ENCODE peak calls at places on chromosomes 12 and 14, in seven cellular contexts. J, W, R, N, U, S and F are unnamed samples.
A peak's percentile ranks its signal among the peaks of the same experiment; 100 is the strongest.

GRCh38 chr14:53180272-53181221 is 27.4 kb upstream of the DDHD1 start:
- DNase-seq in J (no peak), W (peak; percentile 53), R (no peak), N (no peak), U (no peak), S (peak; percentile 5), F (no peak)

GRCh38 chr14:74394549-74394948 is 31.5 kb downstream of the SYNDIG1L start:
- DNase-seq in J (no peak), W (no peak), R (no peak), N (no peak), U (no peak), S (no peak), F (no peak)

GRCh38 chr12:121789800-121790748 is 3.4 kb downstream of the RHOF start:
- DNase-seq in J (no peak), W (peak; percentile 93), R (no peak), N (peak; percentile 79), U (no peak), S (no peak), F (no peak)

GRCh38 chr12:78439666-78440065 is 424.9 kb upstream of the SYT1 start:
- DNase-seq in J (no peak), W (no peak), R (no peak), N (no peak), U (no peak), S (no peak), F (no peak)

GRCh38 chr12:117080707-117081141 is 18.5 kb downstream of the TESC start:
- DNase-seq in J (no peak), W (no peak), R (no peak), N (no peak), U (no peak), S (no peak), F (no peak)

GRCh38 chr12:93780115-93780641 is 103.0 kb downstream of the CRADD start:
- DNase-seq in J (no peak), W (no peak), R (no peak), N (no peak), U (no peak), S (no peak), F (no peak)

GRCh38 chr12:52233462-52234141 is 559 bp downstream of the KRT7 start:
- DNase-seq in J (peak; percentile 26), W (no peak), R (no peak), N (no peak), U (no peak), S (no peak), F (no peak)

GRCh38 chr12:15011162-15011561 is 38.3 kb downstream of the PDE6H start:
- DNase-seq in J (no peak), W (no peak), R (no peak), N (no peak), U (no peak), S (no peak), F (no peak)